ENCODE peak calls at places on chromosomes 7 and 10, in nine cellular contexts. C is Right ventricle myocardium superior, O is tibial artery, Y is HS-5, V is RWPE1, D is NCI-H69, H is substantia nigra, K is cerebellar cortex, J is HS-27A. N is an unnamed sample.

GRCh38 chr7:120591-120991 is 71.8 kb upstream of the FAM20C start:
- DNase-seq in H (no peak), V (no peak), K (no peak), Y (no peak), C (no peak), O (no peak), D (no peak), J (no peak), N (peak; percentile 64)

GRCh38 chr10:48450233-48450810 is 143.8 kb downstream of the MAPK8 start:
- DNase-seq in K (no peak), V (no peak), C (no peak), O (peak; percentile 18), Y (no peak), H (no peak), D (no peak), J (no peak), N (no peak)

GRCh38 chr10:48779546-48780152 is 95.0 kb downstream of the WDFY4 start:
- DNase-seq in K (no peak), J (no peak), C (no peak), V (no peak), O (no peak), Y (no peak), H (no peak), D (no peak), N (no peak)

GRCh38 chr7:135802697-135803096 is 54.1 kb upstream of the FAM180A start:
- DNase-seq in J (no peak), O (no peak), Y (no peak), C (no peak), H (no peak), D (no peak), K (no peak), V (peak; percentile 5), N (no peak)

GRCh38 chr7:102875700-102876192 is 37.1 kb upstream of the LRRC17 start:
- DNase-seq in J (peak; percentile 91), K (no peak), H (no peak), Y (peak; percentile 93), C (no peak), O (no peak), V (peak; percentile 97), D (no peak), N (no peak)

GRCh38 chr10:124896751-124897150 is 45.2 kb upstream of the ZRANB1 start:
- DNase-seq in V (no peak), O (no peak), K (peak; percentile 65), Y (no peak), J (no peak), D (no peak), C (no peak), H (no peak), N (no peak)

GRCh38 chr7:43318188-43318587 is 205.7 kb downstream of the HECW1 start:
- DNase-seq in K (no peak), H (no peak), O (no peak), V (no peak), J (no peak), Y (no peak), D (no peak), C (no peak), N (no peak)

GRCh38 chr10:71213127-71213616 is 802 bp downstream of the UNC5B start:
- DNase-seq in Y (no peak), D (peak; percentile 84), V (peak; percentile 85), J (no peak), H (no peak), K (peak; percentile 84), C (peak; percentile 69), O (peak; percentile 62), N (peak; percentile 80)

GRCh38 chr10:93600446-93600860 is 582 bp downstream of the RBP4 start:
- DNase-seq in J (no peak), D (no peak), O (no peak), H (no peak), K (no peak), V (no peak), C (no peak), Y (no peak), N (no peak)

GRCh38 chr10:62738916-62739315 is 65.6 kb upstream of the ADO start:
- DNase-seq in H (no peak), J (no peak), V (peak; percentile 29), C (no peak), K (no peak), Y (no peak), O (no peak), D (no peak), N (no peak)

GRCh38 chr7:155775691-155776090 is 36.6 kb downstream of the SHH start:
- DNase-seq in Y (no peak), V (no peak), H (no peak), K (no peak), D (no peak), C (no peak), O (no peak), J (no peak), N (no peak)

GRCh38 chr7:84196007-84196551 is 1.5 kb upstream of the SEMA3A start:
- DNase-seq in V (no peak), D (peak; percentile 31), J (no peak), C (no peak), K (no peak), O (no peak), H (no peak), Y (no peak), N (no peak)

N was measured in lower lobe of right lung.